ENCODE peak calls at places on chromosomes 13 and 19, in four cellular contexts. G is fibroblast of lung, W is heart right ventricle, N is T-helper 1 cell. Q is an unnamed sample.

GRCh38 chr13:112346899-112347229 is 29.3 kb upstream of the SPACA7 start:
- DNase-seq in G (no peak), W (no peak), N (no peak), Q (no peak)

GRCh38 chr13:111388851-111389500 is 68.5 kb downstream of the TEX29 start:
- DNase-seq in G (no peak), W (no peak), N (no peak), Q (no peak)

GRCh38 chr19:35153701-35154534 is 617 bp upstream of the FXYD5 start:
- DNase-seq in G (peak), W (no peak), N (peak), Q (peak)

GRCh38 chr13:66565261-66565660 is 664.9 kb downstream of the PCDH9 start:
- DNase-seq in G (no peak), W (no peak), N (no peak), Q (no peak)

GRCh38 chr13:97223711-97224461 is 1.8 kb downstream of the MBNL2 start:
- DNase-seq in G (peak), W (peak), N (no peak), Q (peak)

GRCh38 chr19:13057147-13057572 is 45.5 kb downstream of the LYL1 start:
- DNase-seq in G (no peak), W (no peak), N (no peak), Q (no peak)

GRCh38 chr19:19064811-19065745 is 1.3 kb downstream of the SLC25A42 start:
- DNase-seq in G (no peak), W (no peak), N (peak), Q (peak)

GRCh38 chr19:55472463-55472862 is 4.0 kb upstream of the ZNF628 start:
- DNase-seq in G (peak), W (no peak), N (no peak), Q (peak)

GRCh38 chr19:3372413-3372812 is 6.0 kb downstream of the NFIC start:
- DNase-seq in G (no peak), W (no peak), N (no peak), Q (no peak)

GRCh38 chr19:7619671-7620441 is 9.5 kb downstream of the XAB2 start:
- DNase-seq in G (no peak), W (no peak), N (no peak), Q (no peak)

GRCh38 chr13:48184260-48184659 is 48.7 kb upstream of the ITM2B start:
- DNase-seq in G (no peak), W (no peak), N (no peak), Q (no peak)

GRCh38 chr19:46220038-46220615 is 9.4 kb upstream of the IGFL1 start:
- DNase-seq in G (no peak), W (no peak), N (no peak), Q (no peak)

GRCh38 chr19:28424041-28424440 is 788.9 kb downstream of the UQCRFS1 start:
- DNase-seq in G (peak), W (no peak), N (no peak), Q (no peak)

GRCh38 chr13:63838366-63839110 is 2422.9 kb upstream of the PCDH20 start:
- DNase-seq in G (no peak), W (no peak), N (no peak), Q (no peak)

GRCh38 chr19:18445252-18445948 is 7.5 kb upstream of the ISYNA1 start:
- DNase-seq in G (no peak), W (no peak), N (no peak), Q (no peak)

GRCh38 chr13:51006067-51006800 is 96.6 kb downstream of the RNASEH2B start:
- DNase-seq in G (no peak), W (no peak), N (no peak), Q (peak)

GRCh38 chr19:51016798-51017683 is 2.5 kb downstream of the KLK10 start:
- DNase-seq in G (no peak), W (peak), N (peak), Q (peak)

GRCh38 chr13:19181621-19182485 is at the start of gene TUBA3C:
- DNase-seq in G (no peak), W (no peak), N (no peak), Q (no peak)

GRCh38 chr19:18321729-18322091 is 1.2 kb downstream of the LSM4 start:
- DNase-seq in G (no peak), W (no peak), N (no peak), Q (no peak)

GRCh38 chr13:111210488-111210887 is 95.4 kb downstream of the ARHGEF7 start:
- DNase-seq in G (peak), W (peak), N (no peak), Q (peak)

Q was measured in astrocyte of the hippocampus.